ENCODE peak calls at places on chromosomes 12 and 14, in nine cellular contexts. One of them, this sample, is unnamed.

GRCh38 chr12:85466906-85467305 is 186.9 kb downstream of the ALX1 start:
- DNase-seq in activated gamma-delta T cell treated with Interleukin-2 at 50 U/mL for 16 hours: no peak
- DNase-seq in WTC11: no peak
- DNase-seq in central memory CD4-positive, alpha-beta T cell: no peak
- DNase-seq in tibial artery: no peak
- DNase-seq in NCI-H1092: no peak
- DNase-seq in mammary epithelial cell: peak; percentile 26
- DNase-seq in stimulated activated naive CD8-positive, alpha-beta T cell treated with anti-CD3 and anti-CD28 coated beads, Interleukin-15, amount 100 ng/mL, for 72 hours: no peak
- DNase-seq in tibial nerve: no peak
- DNase-seq in this sample: peak; percentile 13

GRCh38 chr12:20601668-20602280 is 93.4 kb upstream of the SLCO1C1 start:
- DNase-seq in activated gamma-delta T cell treated with Interleukin-2 at 50 U/mL for 16 hours: no peak
- DNase-seq in NCI-H1092: peak; percentile 13
- DNase-seq in mammary epithelial cell: no peak
- DNase-seq in tibial nerve: no peak
- DNase-seq in WTC11: no peak
- DNase-seq in stimulated activated naive CD8-positive, alpha-beta T cell treated with anti-CD3 and anti-CD28 coated beads, Interleukin-15, amount 100 ng/mL, for 72 hours: no peak
- DNase-seq in central memory CD4-positive, alpha-beta T cell: no peak
- DNase-seq in tibial artery: no peak
- DNase-seq in this sample: peak; percentile 47

GRCh38 chr14:75273272-75274044 is 5.2 kb upstream of the FOS start:
- DNase-seq in stimulated activated naive CD8-positive, alpha-beta T cell treated with anti-CD3 and anti-CD28 coated beads, Interleukin-15, amount 100 ng/mL, for 72 hours: no peak
- DNase-seq in activated gamma-delta T cell treated with Interleukin-2 at 50 U/mL for 16 hours: no peak
- DNase-seq in NCI-H1092: no peak
- DNase-seq in WTC11: no peak
- DNase-seq in tibial nerve: no peak
- DNase-seq in central memory CD4-positive, alpha-beta T cell: no peak
- DNase-seq in tibial artery: peak; percentile 65
- DNase-seq in mammary epithelial cell: peak; percentile 13
- DNase-seq in this sample: peak; percentile 48

GRCh38 chr12:104414581-104415305 is 42.0 kb upstream of the CHST11 start:
- DNase-seq in stimulated activated naive CD8-positive, alpha-beta T cell treated with anti-CD3 and anti-CD28 coated beads, Interleukin-15, amount 100 ng/mL, for 72 hours: no peak
- DNase-seq in mammary epithelial cell: no peak
- DNase-seq in WTC11: peak; percentile 31
- DNase-seq in tibial artery: no peak
- DNase-seq in central memory CD4-positive, alpha-beta T cell: no peak
- DNase-seq in tibial nerve: no peak
- DNase-seq in activated gamma-delta T cell treated with Interleukin-2 at 50 U/mL for 16 hours: no peak
- DNase-seq in NCI-H1092: no peak
- DNase-seq in this sample: no peak

GRCh38 chr12:109182041-109182839 is 65.9 kb downstream of the ACACB start:
- DNase-seq in stimulated activated naive CD8-positive, alpha-beta T cell treated with anti-CD3 and anti-CD28 coated beads, Interleukin-15, amount 100 ng/mL, for 72 hours: no peak
- DNase-seq in tibial nerve: no peak
- DNase-seq in mammary epithelial cell: peak; percentile 23
- DNase-seq in WTC11: no peak
- DNase-seq in NCI-H1092: no peak
- DNase-seq in tibial artery: no peak
- DNase-seq in central memory CD4-positive, alpha-beta T cell: no peak
- DNase-seq in activated gamma-delta T cell treated with Interleukin-2 at 50 U/mL for 16 hours: no peak
- DNase-seq in this sample: no peak

GRCh38 chr12:52896190-52897100 is 8.4 kb downstream of the KRT8 start:
- DNase-seq in stimulated activated naive CD8-positive, alpha-beta T cell treated with anti-CD3 and anti-CD28 coated beads, Interleukin-15, amount 100 ng/mL, for 72 hours: no peak
- DNase-seq in WTC11: no peak
- DNase-seq in tibial artery: no peak
- DNase-seq in activated gamma-delta T cell treated with Interleukin-2 at 50 U/mL for 16 hours: no peak
- DNase-seq in tibial nerve: no peak
- DNase-seq in NCI-H1092: no peak
- DNase-seq in central memory CD4-positive, alpha-beta T cell: no peak
- DNase-seq in mammary epithelial cell: no peak
- DNase-seq in this sample: no peak

GRCh38 chr12:34403706-34404376 is 381.5 kb downstream of the ALG10 start:
- DNase-seq in stimulated activated naive CD8-positive, alpha-beta T cell treated with anti-CD3 and anti-CD28 coated beads, Interleukin-15, amount 100 ng/mL, for 72 hours: peak; percentile 2
- DNase-seq in central memory CD4-positive, alpha-beta T cell: no peak
- DNase-seq in NCI-H1092: no peak
- DNase-seq in mammary epithelial cell: no peak
- DNase-seq in tibial artery: peak; percentile 56
- DNase-seq in WTC11: peak; percentile 3
- DNase-seq in tibial nerve: peak; percentile 3
- DNase-seq in activated gamma-delta T cell treated with Interleukin-2 at 50 U/mL for 16 hours: peak; percentile 0
- DNase-seq in this sample: no peak

GRCh38 chr12:52215587-52216031 is 17.4 kb upstream of the KRT7 start:
- DNase-seq in mammary epithelial cell: peak; percentile 98
- DNase-seq in tibial nerve: no peak
- DNase-seq in tibial artery: peak; percentile 64
- DNase-seq in NCI-H1092: no peak
- DNase-seq in stimulated activated naive CD8-positive, alpha-beta T cell treated with anti-CD3 and anti-CD28 coated beads, Interleukin-15, amount 100 ng/mL, for 72 hours: no peak
- DNase-seq in WTC11: no peak
- DNase-seq in central memory CD4-positive, alpha-beta T cell: no peak
- DNase-seq in activated gamma-delta T cell treated with Interleukin-2 at 50 U/mL for 16 hours: no peak
- DNase-seq in this sample: peak; percentile 64

GRCh38 chr12:78568326-78569020 is 296.1 kb upstream of the SYT1 start:
- DNase-seq in mammary epithelial cell: peak; percentile 11
- DNase-seq in tibial artery: no peak
- DNase-seq in stimulated activated naive CD8-positive, alpha-beta T cell treated with anti-CD3 and anti-CD28 coated beads, Interleukin-15, amount 100 ng/mL, for 72 hours: no peak
- DNase-seq in WTC11: no peak
- DNase-seq in NCI-H1092: no peak
- DNase-seq in activated gamma-delta T cell treated with Interleukin-2 at 50 U/mL for 16 hours: no peak
- DNase-seq in central memory CD4-positive, alpha-beta T cell: no peak
- DNase-seq in tibial nerve: no peak
- DNase-seq in this sample: peak; percentile 5

GRCh38 chr14:97253756-97254155 is 456.6 kb downstream of the VRK1 start:
- DNase-seq in tibial artery: no peak
- DNase-seq in mammary epithelial cell: no peak
- DNase-seq in WTC11: no peak
- DNase-seq in tibial nerve: no peak
- DNase-seq in stimulated activated naive CD8-positive, alpha-beta T cell treated with anti-CD3 and anti-CD28 coated beads, Interleukin-15, amount 100 ng/mL, for 72 hours: no peak
- DNase-seq in NCI-H1092: no peak
- DNase-seq in activated gamma-delta T cell treated with Interleukin-2 at 50 U/mL for 16 hours: no peak
- DNase-seq in central memory CD4-positive, alpha-beta T cell: no peak
- DNase-seq in this sample: no peak

GRCh38 chr12:69108024-69108423 is 131.3 kb upstream of the CPSF6 start:
- DNase-seq in NCI-H1092: no peak
- DNase-seq in central memory CD4-positive, alpha-beta T cell: no peak
- DNase-seq in stimulated activated naive CD8-positive, alpha-beta T cell treated with anti-CD3 and anti-CD28 coated beads, Interleukin-15, amount 100 ng/mL, for 72 hours: no peak
- DNase-seq in mammary epithelial cell: no peak
- DNase-seq in tibial artery: no peak
- DNase-seq in activated gamma-delta T cell treated with Interleukin-2 at 50 U/mL for 16 hours: no peak
- DNase-seq in tibial nerve: no peak
- DNase-seq in WTC11: no peak
- DNase-seq in this sample: peak; percentile 4

GRCh38 chr12:105110851-105111250 is 3.3 kb downstream of the WASHC4 start:
- DNase-seq in central memory CD4-positive, alpha-beta T cell: no peak
- DNase-seq in tibial artery: no peak
- DNase-seq in tibial nerve: no peak
- DNase-seq in mammary epithelial cell: no peak
- DNase-seq in stimulated activated naive CD8-positive, alpha-beta T cell treated with anti-CD3 and anti-CD28 coated beads, Interleukin-15, amount 100 ng/mL, for 72 hours: no peak
- DNase-seq in activated gamma-delta T cell treated with Interleukin-2 at 50 U/mL for 16 hours: no peak
- DNase-seq in WTC11: no peak
- DNase-seq in NCI-H1092: no peak
- DNase-seq in this sample: peak; percentile 4

GRCh38 chr12:6116481-6117021 is 7.9 kb downstream of the VWF start:
- DNase-seq in tibial artery: peak; percentile 55
- DNase-seq in central memory CD4-positive, alpha-beta T cell: no peak
- DNase-seq in NCI-H1092: no peak
- DNase-seq in activated gamma-delta T cell treated with Interleukin-2 at 50 U/mL for 16 hours: no peak
- DNase-seq in tibial nerve: no peak
- DNase-seq in WTC11: no peak
- DNase-seq in stimulated activated naive CD8-positive, alpha-beta T cell treated with anti-CD3 and anti-CD28 coated beads, Interleukin-15, amount 100 ng/mL, for 72 hours: no peak
- DNase-seq in mammary epithelial cell: no peak
- DNase-seq in this sample: peak; percentile 58

GRCh38 chr12:41514907-41515306 is 326.8 kb downstream of the PDZRN4 start:
- DNase-seq in WTC11: peak; percentile 20
- DNase-seq in NCI-H1092: no peak
- DNase-seq in stimulated activated naive CD8-positive, alpha-beta T cell treated with anti-CD3 and anti-CD28 coated beads, Interleukin-15, amount 100 ng/mL, for 72 hours: no peak
- DNase-seq in mammary epithelial cell: no peak
- DNase-seq in tibial artery: no peak
- DNase-seq in central memory CD4-positive, alpha-beta T cell: no peak
- DNase-seq in tibial nerve: no peak
- DNase-seq in activated gamma-delta T cell treated with Interleukin-2 at 50 U/mL for 16 hours: no peak
- DNase-seq in this sample: no peak

GRCh38 chr12:64826234-64826633 is 1.8 kb downstream of the TBC1D30 start:
- DNase-seq in WTC11: peak; percentile 79
- DNase-seq in stimulated activated naive CD8-positive, alpha-beta T cell treated with anti-CD3 and anti-CD28 coated beads, Interleukin-15, amount 100 ng/mL, for 72 hours: peak; percentile 47
- DNase-seq in mammary epithelial cell: peak; percentile 34
- DNase-seq in activated gamma-delta T cell treated with Interleukin-2 at 50 U/mL for 16 hours: peak; percentile 13
- DNase-seq in central memory CD4-positive, alpha-beta T cell: peak; percentile 17
- DNase-seq in tibial artery: no peak
- DNase-seq in NCI-H1092: peak; percentile 57
- DNase-seq in tibial nerve: no peak
- DNase-seq in this sample: peak; percentile 34

GRCh38 chr12:80598004-80598606 is 109.3 kb upstream of the MYF6 start:
- DNase-seq in NCI-H1092: no peak
- DNase-seq in tibial nerve: no peak
- DNase-seq in WTC11: peak; percentile 10
- DNase-seq in tibial artery: no peak
- DNase-seq in central memory CD4-positive, alpha-beta T cell: no peak
- DNase-seq in stimulated activated naive CD8-positive, alpha-beta T cell treated with anti-CD3 and anti-CD28 coated beads, Interleukin-15, amount 100 ng/mL, for 72 hours: no peak
- DNase-seq in mammary epithelial cell: peak; percentile 53
- DNase-seq in activated gamma-delta T cell treated with Interleukin-2 at 50 U/mL for 16 hours: no peak
- DNase-seq in this sample: peak; percentile 86

GRCh38 chr12:103965255-103965589 is 450 bp upstream of the TDG start:
- DNase-seq in WTC11: no peak
- DNase-seq in activated gamma-delta T cell treated with Interleukin-2 at 50 U/mL for 16 hours: no peak
- DNase-seq in tibial nerve: no peak
- DNase-seq in tibial artery: no peak
- DNase-seq in stimulated activated naive CD8-positive, alpha-beta T cell treated with anti-CD3 and anti-CD28 coated beads, Interleukin-15, amount 100 ng/mL, for 72 hours: no peak
- DNase-seq in mammary epithelial cell: no peak
- DNase-seq in NCI-H1092: no peak
- DNase-seq in central memory CD4-positive, alpha-beta T cell: no peak
- DNase-seq in this sample: no peak

GRCh38 chr14:89672636-89673279 is 255.7 kb upstream of the FOXN3 start:
- DNase-seq in mammary epithelial cell: no peak
- DNase-seq in stimulated activated naive CD8-positive, alpha-beta T cell treated with anti-CD3 and anti-CD28 coated beads, Interleukin-15, amount 100 ng/mL, for 72 hours: no peak
- DNase-seq in tibial nerve: no peak
- DNase-seq in tibial artery: no peak
- DNase-seq in activated gamma-delta T cell treated with Interleukin-2 at 50 U/mL for 16 hours: no peak
- DNase-seq in central memory CD4-positive, alpha-beta T cell: no peak
- DNase-seq in NCI-H1092: no peak
- DNase-seq in WTC11: no peak
- DNase-seq in this sample: no peak

GRCh38 chr12:119308743-119309456 is 25.6 kb upstream of the CCDC60 start:
- DNase-seq in activated gamma-delta T cell treated with Interleukin-2 at 50 U/mL for 16 hours: no peak
- DNase-seq in tibial artery: no peak
- DNase-seq in WTC11: peak; percentile 22
- DNase-seq in stimulated activated naive CD8-positive, alpha-beta T cell treated with anti-CD3 and anti-CD28 coated beads, Interleukin-15, amount 100 ng/mL, for 72 hours: no peak
- DNase-seq in NCI-H1092: peak; percentile 46
- DNase-seq in central memory CD4-positive, alpha-beta T cell: no peak
- DNase-seq in mammary epithelial cell: no peak
- DNase-seq in tibial nerve: no peak
- DNase-seq in this sample: no peak

GRCh38 chr12:63995512-63995911 is 151.0 kb downstream of the SRGAP1 start:
- DNase-seq in stimulated activated naive CD8-positive, alpha-beta T cell treated with anti-CD3 and anti-CD28 coated beads, Interleukin-15, amount 100 ng/mL, for 72 hours: no peak
- DNase-seq in tibial artery: no peak
- DNase-seq in WTC11: no peak
- DNase-seq in central memory CD4-positive, alpha-beta T cell: no peak
- DNase-seq in activated gamma-delta T cell treated with Interleukin-2 at 50 U/mL for 16 hours: no peak
- DNase-seq in mammary epithelial cell: peak; percentile 55
- DNase-seq in NCI-H1092: no peak
- DNase-seq in tibial nerve: no peak
- DNase-seq in this sample: no peak

GRCh38 chr12:80400591-80400991 is 43.4 kb upstream of the PTPRQ start:
- DNase-seq in tibial artery: no peak
- DNase-seq in WTC11: peak; percentile 15
- DNase-seq in central memory CD4-positive, alpha-beta T cell: no peak
- DNase-seq in tibial nerve: no peak
- DNase-seq in activated gamma-delta T cell treated with Interleukin-2 at 50 U/mL for 16 hours: no peak
- DNase-seq in mammary epithelial cell: no peak
- DNase-seq in stimulated activated naive CD8-positive, alpha-beta T cell treated with anti-CD3 and anti-CD28 coated beads, Interleukin-15, amount 100 ng/mL, for 72 hours: no peak
- DNase-seq in NCI-H1092: no peak
- DNase-seq in this sample: peak; percentile 9

GRCh38 chr12:58814036-58814435 is 106.3 kb downstream of the LRIG3 start:
- DNase-seq in central memory CD4-positive, alpha-beta T cell: no peak
- DNase-seq in activated gamma-delta T cell treated with Interleukin-2 at 50 U/mL for 16 hours: no peak
- DNase-seq in WTC11: no peak
- DNase-seq in mammary epithelial cell: no peak
- DNase-seq in stimulated activated naive CD8-positive, alpha-beta T cell treated with anti-CD3 and anti-CD28 coated beads, Interleukin-15, amount 100 ng/mL, for 72 hours: no peak
- DNase-seq in tibial artery: no peak
- DNase-seq in tibial nerve: no peak
- DNase-seq in NCI-H1092: no peak
- DNase-seq in this sample: peak; percentile 37

GRCh38 chr12:24227550-24227949 is 278.1 kb upstream of the SOX5 start:
- DNase-seq in WTC11: no peak
- DNase-seq in mammary epithelial cell: no peak
- DNase-seq in central memory CD4-positive, alpha-beta T cell: no peak
- DNase-seq in activated gamma-delta T cell treated with Interleukin-2 at 50 U/mL for 16 hours: no peak
- DNase-seq in stimulated activated naive CD8-positive, alpha-beta T cell treated with anti-CD3 and anti-CD28 coated beads, Interleukin-15, amount 100 ng/mL, for 72 hours: no peak
- DNase-seq in tibial artery: no peak
- DNase-seq in tibial nerve: no peak
- DNase-seq in NCI-H1092: no peak
- DNase-seq in this sample: no peak

GRCh38 chr14:93003945-93004698 is 81.2 kb downstream of the CHGA start:
- DNase-seq in mammary epithelial cell: no peak
- DNase-seq in NCI-H1092: no peak
- DNase-seq in tibial nerve: no peak
- DNase-seq in WTC11: no peak
- DNase-seq in activated gamma-delta T cell treated with Interleukin-2 at 50 U/mL for 16 hours: no peak
- DNase-seq in central memory CD4-positive, alpha-beta T cell: no peak
- DNase-seq in tibial artery: no peak
- DNase-seq in stimulated activated naive CD8-positive, alpha-beta T cell treated with anti-CD3 and anti-CD28 coated beads, Interleukin-15, amount 100 ng/mL, for 72 hours: no peak
- DNase-seq in this sample: no peak

GRCh38 chr12:124874988-124875802 is 11.5 kb upstream of the SCARB1 start:
- DNase-seq in tibial nerve: no peak
- DNase-seq in NCI-H1092: no peak
- DNase-seq in central memory CD4-positive, alpha-beta T cell: no peak
- DNase-seq in tibial artery: no peak
- DNase-seq in WTC11: no peak
- DNase-seq in mammary epithelial cell: no peak
- DNase-seq in activated gamma-delta T cell treated with Interleukin-2 at 50 U/mL for 16 hours: no peak
- DNase-seq in stimulated activated naive CD8-positive, alpha-beta T cell treated with anti-CD3 and anti-CD28 coated beads, Interleukin-15, amount 100 ng/mL, for 72 hours: no peak
- DNase-seq in this sample: no peak

GRCh38 chr12:13171921-13172859 is 24.3 kb upstream of the EMP1 start:
- DNase-seq in tibial artery: no peak
- DNase-seq in stimulated activated naive CD8-positive, alpha-beta T cell treated with anti-CD3 and anti-CD28 coated beads, Interleukin-15, amount 100 ng/mL, for 72 hours: no peak
- DNase-seq in WTC11: peak; percentile 53
- DNase-seq in tibial nerve: no peak
- DNase-seq in mammary epithelial cell: peak; percentile 81
- DNase-seq in activated gamma-delta T cell treated with Interleukin-2 at 50 U/mL for 16 hours: no peak
- DNase-seq in central memory CD4-positive, alpha-beta T cell: no peak
- DNase-seq in NCI-H1092: no peak
- DNase-seq in this sample: peak; percentile 77

GRCh38 chr12:41497362-41497761 is 309.2 kb downstream of the PDZRN4 start:
- DNase-seq in NCI-H1092: no peak
- DNase-seq in WTC11: no peak
- DNase-seq in activated gamma-delta T cell treated with Interleukin-2 at 50 U/mL for 16 hours: no peak
- DNase-seq in mammary epithelial cell: no peak
- DNase-seq in stimulated activated naive CD8-positive, alpha-beta T cell treated with anti-CD3 and anti-CD28 coated beads, Interleukin-15, amount 100 ng/mL, for 72 hours: no peak
- DNase-seq in tibial artery: no peak
- DNase-seq in central memory CD4-positive, alpha-beta T cell: no peak
- DNase-seq in tibial nerve: no peak
- DNase-seq in this sample: no peak

GRCh38 chr12:47808574-47809380 is 10.9 kb downstream of the HDAC7 start:
- DNase-seq in central memory CD4-positive, alpha-beta T cell: peak; percentile 39
- DNase-seq in stimulated activated naive CD8-positive, alpha-beta T cell treated with anti-CD3 and anti-CD28 coated beads, Interleukin-15, amount 100 ng/mL, for 72 hours: peak; percentile 75
- DNase-seq in tibial nerve: no peak
- DNase-seq in activated gamma-delta T cell treated with Interleukin-2 at 50 U/mL for 16 hours: peak; percentile 42
- DNase-seq in mammary epithelial cell: peak; percentile 35
- DNase-seq in WTC11: no peak
- DNase-seq in NCI-H1092: no peak
- DNase-seq in tibial artery: no peak
- DNase-seq in this sample: peak; percentile 74

GRCh38 chr12:55074771-55075170 is 51.4 kb upstream of the OR9K2 start:
- DNase-seq in central memory CD4-positive, alpha-beta T cell: no peak
- DNase-seq in tibial nerve: no peak
- DNase-seq in activated gamma-delta T cell treated with Interleukin-2 at 50 U/mL for 16 hours: no peak
- DNase-seq in NCI-H1092: no peak
- DNase-seq in stimulated activated naive CD8-positive, alpha-beta T cell treated with anti-CD3 and anti-CD28 coated beads, Interleukin-15, amount 100 ng/mL, for 72 hours: no peak
- DNase-seq in mammary epithelial cell: no peak
- DNase-seq in tibial artery: no peak
- DNase-seq in WTC11: no peak
- DNase-seq in this sample: no peak

GRCh38 chr12:32264995-32265394 is 134.4 kb upstream of the FGD4 start:
- DNase-seq in activated gamma-delta T cell treated with Interleukin-2 at 50 U/mL for 16 hours: no peak
- DNase-seq in NCI-H1092: no peak
- DNase-seq in tibial nerve: no peak
- DNase-seq in stimulated activated naive CD8-positive, alpha-beta T cell treated with anti-CD3 and anti-CD28 coated beads, Interleukin-15, amount 100 ng/mL, for 72 hours: no peak
- DNase-seq in mammary epithelial cell: no peak
- DNase-seq in WTC11: no peak
- DNase-seq in central memory CD4-positive, alpha-beta T cell: no peak
- DNase-seq in tibial artery: no peak
- DNase-seq in this sample: no peak

GRCh38 chr12:991350-992278 is 591 bp downstream of the ERC1 start:
- DNase-seq in NCI-H1092: peak; percentile 77
- DNase-seq in central memory CD4-positive, alpha-beta T cell: peak; percentile 40
- DNase-seq in tibial artery: peak; percentile 69
- DNase-seq in activated gamma-delta T cell treated with Interleukin-2 at 50 U/mL for 16 hours: no peak
- DNase-seq in mammary epithelial cell: peak; percentile 28
- DNase-seq in stimulated activated naive CD8-positive, alpha-beta T cell treated with anti-CD3 and anti-CD28 coated beads, Interleukin-15, amount 100 ng/mL, for 72 hours: no peak
- DNase-seq in WTC11: peak; percentile 68
- DNase-seq in tibial nerve: no peak
- DNase-seq in this sample: peak; percentile 17

This sample was measured in EL.